ENCODE peak calls at places on chromosome 17, in eight cellular contexts. Z, C, L, H, K, G, T and D are unnamed samples.

GRCh38 chr17:48586355-48586924 is 3.6 kb downstream of the HOXB3 start:
- DNase-seq in Z (no peak), C (no peak), L (no peak), H (no peak), K (no peak), G (no peak), T (no peak), D (no peak)

GRCh38 chr17:18959071-18959844 is 7.3 kb downstream of the SLC5A10 start:
- DNase-seq in Z (no peak), C (no peak), L (no peak), H (no peak), K (no peak), G (no peak), T (no peak), D (no peak)

GRCh38 chr17:43779145-43780125 is 658 bp upstream of the DUSP3 start:
- DNase-seq in Z (no peak), C (peak), L (no peak), H (no peak), K (no peak), G (no peak), T (no peak), D (peak)

GRCh38 chr17:61749823-61750404 is 113.4 kb downstream of the BRIP1 start:
- DNase-seq in Z (no peak), C (no peak), L (no peak), H (no peak), K (no peak), G (no peak), T (no peak), D (no peak)

GRCh38 chr17:81049973-81050551 is 15.1 kb downstream of the BAIAP2 start:
- DNase-seq in Z (no peak), C (no peak), L (no peak), H (no peak), K (no peak), G (peak), T (peak), D (no peak)

GRCh38 chr17:48047741-48048320 is 328 bp upstream of the NFE2L1 start:
- DNase-seq in Z (peak), C (peak), L (peak), H (peak), K (peak), G (peak), T (peak), D (peak)

GRCh38 chr17:7022791-7023571 is at the start of gene BCL6B:
- DNase-seq in Z (no peak), C (no peak), L (no peak), H (peak), K (no peak), G (peak), T (no peak), D (peak)

GRCh38 chr17:77995146-77995852 is 36.8 kb downstream of the TNRC6C start:
- DNase-seq in Z (no peak), C (no peak), L (no peak), H (peak), K (no peak), G (no peak), T (no peak), D (no peak)

GRCh38 chr17:75088902-75089417 is 1.2 kb downstream of the SLC16A5 start:
- DNase-seq in Z (no peak), C (no peak), L (peak), H (peak), K (no peak), G (no peak), T (no peak), D (no peak)

GRCh38 chr17:42049834-42050359 is 504 bp downstream of the C17orf113 start:
- DNase-seq in Z (no peak), C (no peak), L (no peak), H (no peak), K (no peak), G (no peak), T (no peak), D (no peak)

GRCh38 chr17:31497994-31498826 is 106.7 kb downstream of the RAB11FIP4 start:
- DNase-seq in Z (no peak), C (no peak), L (no peak), H (no peak), K (no peak), G (no peak), T (no peak), D (no peak)

GRCh38 chr17:81866440-81867122 is 4.6 kb downstream of the ARHGDIA start:
- DNase-seq in Z (no peak), C (no peak), L (no peak), H (no peak), K (no peak), G (no peak), T (no peak), D (no peak)

GRCh38 chr17:41917192-41917591 is 1.6 kb downstream of the ACLY start:
- DNase-seq in Z (no peak), C (no peak), L (no peak), H (no peak), K (no peak), G (no peak), T (no peak), D (no peak)

GRCh38 chr17:55527520-55528118 is 16.4 kb upstream of the SMIM36 start:
- DNase-seq in Z (no peak), C (no peak), L (peak), H (peak), K (no peak), G (no peak), T (no peak), D (no peak)

GRCh38 chr17:76497979-76498885 is 3.0 kb downstream of the RHBDF2 start:
- DNase-seq in Z (no peak), C (peak), L (peak), H (peak), K (no peak), G (peak), T (no peak), D (no peak)

GRCh38 chr17:4852504-4853075 is 19.4 kb downstream of the MINK1 start:
- DNase-seq in Z (no peak), C (no peak), L (no peak), H (no peak), K (peak), G (no peak), T (no peak), D (no peak)

GRCh38 chr17:32486091-32486700 is 597 bp upstream of the CDK5R1 start:
- DNase-seq in Z (no peak), C (peak), L (peak), H (peak), K (peak), G (peak), T (no peak), D (no peak)

GRCh38 chr17:81331527-81332043 is 36.5 kb upstream of the SLC38A10 start:
- DNase-seq in Z (no peak), C (no peak), L (no peak), H (no peak), K (no peak), G (peak), T (no peak), D (no peak)

GRCh38 chr17:66915204-66915611 is 49.3 kb upstream of the CACNG4 start:
- DNase-seq in Z (no peak), C (no peak), L (no peak), H (no peak), K (no peak), G (no peak), T (no peak), D (no peak)

GRCh38 chr17:61188081-61188480 is 211.6 kb upstream of the TBX2 start:
- DNase-seq in Z (no peak), C (no peak), L (no peak), H (no peak), K (no peak), G (no peak), T (no peak), D (no peak)

GRCh38 chr17:2598166-2598565 is 4.7 kb downstream of the PAFAH1B1 start:
- DNase-seq in Z (no peak), C (no peak), L (no peak), H (no peak), K (no peak), G (no peak), T (no peak), D (no peak)

GRCh38 chr17:61250335-61250890 is 149.2 kb upstream of the TBX2 start:
- DNase-seq in Z (no peak), C (no peak), L (no peak), H (no peak), K (no peak), G (no peak), T (no peak), D (no peak)

GRCh38 chr17:66576473-66576872 is 258.4 kb upstream of the CACNG5 start:
- DNase-seq in Z (no peak), C (no peak), L (no peak), H (no peak), K (no peak), G (no peak), T (no peak), D (no peak)

GRCh38 chr17:46869296-46869695 is 17.9 kb downstream of the WNT9B start:
- DNase-seq in Z (no peak), C (no peak), L (no peak), H (no peak), K (no peak), G (no peak), T (no peak), D (no peak)

GRCh38 chr17:62033317-62033716 is 31.8 kb downstream of the MED13 start:
- DNase-seq in Z (no peak), C (no peak), L (no peak), H (no peak), K (no peak), G (no peak), T (no peak), D (no peak)

GRCh38 chr17:73643846-73644144 is 450 bp downstream of the SDK2 start:
- DNase-seq in Z (no peak), C (no peak), L (no peak), H (no peak), K (no peak), G (no peak), T (no peak), D (no peak)

GRCh38 chr17:72594248-72594647 is 473.4 kb downstream of the SOX9 start:
- DNase-seq in Z (no peak), C (no peak), L (no peak), H (no peak), K (no peak), G (no peak), T (no peak), D (no peak)

GRCh38 chr17:15463363-15463762 is 4.1 kb downstream of the CDRT4 start:
- DNase-seq in Z (no peak), C (peak), L (peak), H (peak), K (no peak), G (no peak), T (no peak), D (no peak)
- H3K27ac ChIP-seq in Z (no peak), C (peak), L (no peak), H (peak), K (no peak), G (peak), T (peak), D (peak)

GRCh38 chr17:68198931-68199836 is 48.7 kb upstream of the AMZ2 start:
- DNase-seq in Z (no peak), C (no peak), L (no peak), H (no peak), K (peak), G (no peak), T (no peak), D (no peak)

GRCh38 chr17:68197997-68198930 is 49.6 kb upstream of the AMZ2 start:
- DNase-seq in Z (no peak), C (no peak), L (no peak), H (no peak), K (no peak), G (peak), T (no peak), D (no peak)

GRCh38 chr17:68195667-68196393 is 52.0 kb upstream of the AMZ2 start:
- DNase-seq in Z (no peak), C (no peak), L (no peak), H (no peak), K (no peak), G (no peak), T (no peak), D (peak)

GRCh38 chr17:68196394-68197090 is 51.3 kb upstream of the AMZ2 start:
- DNase-seq in Z (no peak), C (no peak), L (no peak), H (no peak), K (no peak), G (no peak), T (no peak), D (no peak)

DNA sequence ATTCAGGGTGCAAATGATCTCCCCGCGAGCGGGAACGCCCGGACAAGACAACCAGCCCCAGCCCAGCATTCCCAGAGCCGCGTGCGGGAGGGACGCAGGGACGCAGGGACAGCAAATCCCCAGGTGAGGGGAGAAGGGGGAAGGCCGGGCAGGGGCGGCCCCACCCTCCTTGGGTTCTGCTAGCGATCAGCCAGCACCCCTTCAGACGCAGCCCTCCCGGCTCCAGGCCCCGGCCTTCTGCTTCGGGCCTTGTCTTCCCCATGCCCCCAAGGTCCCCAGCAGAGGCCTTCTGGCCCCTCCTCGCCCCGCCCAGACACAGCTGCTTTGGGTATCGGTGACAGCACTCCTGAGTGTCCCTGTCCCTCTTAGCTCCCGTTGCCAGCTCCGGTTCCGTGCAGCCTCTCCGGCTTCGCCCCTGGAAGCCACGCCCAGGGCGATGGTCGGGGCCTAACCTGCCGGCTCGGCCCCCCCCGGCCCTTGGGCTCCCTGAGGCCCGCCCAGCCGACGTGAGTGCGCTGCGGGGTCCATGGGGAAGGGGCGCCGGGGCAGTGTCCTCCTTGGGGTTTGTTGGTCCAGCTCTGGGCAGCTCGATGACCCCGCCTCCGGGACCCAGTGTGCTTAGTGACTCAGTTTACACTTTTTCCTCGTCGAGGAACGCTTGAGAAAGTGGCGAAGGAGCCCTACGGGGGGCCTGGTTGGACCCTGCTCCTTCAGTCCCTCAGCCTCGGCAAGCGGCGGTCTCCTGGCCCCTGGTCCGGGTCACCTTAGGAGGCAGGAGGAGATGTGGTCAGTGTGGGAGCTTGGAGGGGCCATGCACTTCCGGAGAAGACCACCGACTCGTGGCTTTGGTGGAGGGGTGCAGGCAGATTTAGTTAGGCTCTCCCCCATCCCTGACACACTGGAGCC is 50.5 kb upstream of the AMZ2 start:
- DNase-seq in Z (no peak), C (no peak), L (no peak), H (no peak), K (no peak), G (no peak), T (no peak), D (no peak)
- H3K4me3 ChIP-seq in Z (peak), C (no peak), L (no peak), H (peak), K (peak), G (peak), T (peak), D (peak)

DNA sequence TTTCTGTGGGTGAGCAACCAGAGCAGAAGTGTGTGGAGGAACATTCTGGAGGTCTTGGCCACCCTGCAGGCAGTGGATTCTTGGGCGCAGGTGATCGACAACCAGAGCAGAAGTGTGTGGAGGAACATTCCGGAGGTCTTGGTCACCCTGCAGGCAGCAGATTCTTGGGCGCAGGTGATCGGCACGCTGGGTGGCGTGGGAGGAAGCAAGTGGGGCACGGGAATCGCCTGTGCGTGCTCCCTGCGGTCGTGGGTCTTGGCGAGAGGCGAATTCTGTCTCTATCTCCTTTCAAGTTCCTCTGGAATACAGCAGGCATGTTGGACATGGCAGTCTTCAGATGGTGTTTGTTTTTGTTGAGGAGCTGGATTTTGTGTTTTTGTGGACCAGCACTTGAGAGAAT is 30.7 kb upstream of the ZNF750 start:
- DNase-seq in Z (no peak), C (no peak), L (no peak), H (no peak), K (no peak), G (no peak), T (no peak), D (no peak)
- H3K27ac ChIP-seq in Z (no peak), C (no peak), L (no peak), H (peak), K (no peak), G (no peak), T (peak), D (no peak)

GRCh38 chr17:50152736-50153135 is 2.3 kb upstream of the PPP1R9B start:
- DNase-seq in Z (no peak), C (no peak), L (no peak), H (no peak), K (no peak), G (no peak), T (no peak), D (no peak)
- H3K4me3 ChIP-seq in Z (no peak), C (no peak), L (no peak), H (peak), K (no peak), G (no peak), T (no peak), D (no peak)

DNA sequence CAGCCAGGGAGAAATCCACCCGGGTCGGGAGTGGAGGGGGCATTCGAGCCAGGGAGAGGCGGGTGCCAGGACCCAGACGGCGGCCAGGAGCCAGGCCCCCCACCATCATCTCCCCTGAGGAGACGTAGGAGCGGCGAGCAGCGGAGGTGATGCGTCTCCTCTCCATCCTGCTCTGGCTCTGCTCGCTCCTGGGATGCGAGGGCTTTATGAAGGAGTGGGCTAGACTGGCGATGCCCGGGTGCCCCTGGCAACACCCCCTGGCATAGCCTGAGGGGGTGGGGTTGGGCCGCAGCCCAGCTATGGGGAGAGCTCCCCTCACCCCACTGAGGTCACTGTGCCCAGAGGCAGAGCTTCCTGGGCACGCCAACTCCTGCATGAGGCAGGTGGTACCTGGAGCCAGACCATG is at the start of gene GFAP:
- DNase-seq in Z (no peak), C (no peak), L (no peak), H (no peak), K (no peak), G (no peak), T (no peak), D (peak)
- H3K27ac ChIP-seq in Z (no peak), C (peak), L (no peak), H (peak), K (no peak), G (no peak), T (peak), D (peak)

GRCh38 chr17:64071111-64071510 is 50.7 kb upstream of the ICAM2 start:
- DNase-seq in Z (no peak), C (no peak), L (no peak), H (no peak), K (no peak), G (no peak), T (no peak), D (no peak)

GRCh38 chr17:64066709-64067108 is 46.3 kb upstream of the ICAM2 start:
- DNase-seq in Z (peak), C (no peak), L (no peak), H (no peak), K (peak), G (no peak), T (no peak), D (no peak)

GRCh38 chr17:64067642-64068041 is 47.2 kb upstream of the ICAM2 start:
- DNase-seq in Z (no peak), C (no peak), L (no peak), H (no peak), K (no peak), G (no peak), T (no peak), D (no peak)

GRCh38 chr17:64069143-64069542 is 48.7 kb upstream of the ICAM2 start:
- DNase-seq in Z (no peak), C (no peak), L (no peak), H (no peak), K (no peak), G (no peak), T (no peak), D (no peak)

DNA sequence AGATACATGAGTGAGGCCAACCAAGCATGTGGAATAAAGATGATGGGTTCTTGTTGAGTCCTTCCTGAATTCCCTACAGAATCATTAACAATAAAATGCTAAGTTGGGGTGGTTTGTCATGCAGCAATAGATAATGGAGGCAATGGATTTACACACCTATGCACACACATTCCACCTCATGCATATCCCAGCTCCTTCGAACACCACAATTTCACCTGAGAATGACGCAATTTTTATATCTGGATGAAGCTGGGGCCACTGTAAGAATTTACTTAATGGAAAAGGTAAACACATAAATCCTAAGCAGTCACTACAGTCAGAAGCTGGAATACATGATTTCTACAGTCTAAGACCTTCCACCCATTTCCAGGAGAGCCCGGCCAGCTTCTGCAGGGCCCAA is 49.8 kb upstream of the ICAM2 start:
- DNase-seq in Z (no peak), C (no peak), L (no peak), H (no peak), K (no peak), G (no peak), T (no peak), D (no peak)
- H3K4me3 ChIP-seq in Z (no peak), C (no peak), L (no peak), H (no peak), K (no peak), G (no peak), T (no peak), D (no peak)

DNA sequence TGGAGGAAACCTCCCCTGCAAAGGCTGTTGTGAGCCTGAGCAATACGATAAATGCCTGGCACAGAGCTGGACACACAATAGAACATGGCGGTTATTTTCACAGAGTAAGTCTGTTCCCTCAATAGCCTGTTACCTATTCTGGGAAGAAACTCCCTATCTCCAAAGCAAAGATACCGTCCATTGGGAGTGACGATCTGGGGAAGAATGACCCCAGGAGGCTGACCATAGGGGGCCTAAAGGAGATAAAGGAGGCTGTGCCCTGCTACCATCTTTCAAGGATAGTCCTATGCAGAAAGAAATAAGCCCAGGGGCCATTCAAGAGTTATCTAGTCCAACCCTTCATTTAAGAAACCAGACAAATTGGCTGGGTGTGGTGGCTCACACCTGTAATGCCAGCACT is 4.1 kb upstream of the AXIN2 start:
- DNase-seq in Z (no peak), C (no peak), L (no peak), H (no peak), K (no peak), G (no peak), T (no peak), D (no peak)
- H3K27ac ChIP-seq in Z (no peak), C (peak), L (no peak), H (no peak), K (no peak), G (no peak), T (no peak), D (no peak)

GRCh38 chr17:13920413-13920812 is 148.9 kb upstream of the COX10 start:
- DNase-seq in Z (no peak), C (no peak), L (no peak), H (no peak), K (no peak), G (no peak), T (no peak), D (no peak)

GRCh38 chr17:13917635-13918034 is 151.7 kb upstream of the COX10 start:
- DNase-seq in Z (no peak), C (no peak), L (no peak), H (no peak), K (no peak), G (no peak), T (no peak), D (no peak)

GRCh38 chr17:13921841-13922776 is 147.2 kb upstream of the COX10 start:
- DNase-seq in Z (no peak), C (no peak), L (no peak), H (no peak), K (no peak), G (no peak), T (no peak), D (no peak)

GRCh38 chr17:13919818-13920217 is 149.5 kb upstream of the COX10 start:
- DNase-seq in Z (no peak), C (no peak), L (no peak), H (no peak), K (no peak), G (no peak), T (no peak), D (no peak)

GRCh38 chr17:13918247-13918646 is 151.1 kb upstream of the COX10 start:
- DNase-seq in Z (no peak), C (no peak), L (no peak), H (no peak), K (no peak), G (no peak), T (no peak), D (no peak)
- H3K4me3 ChIP-seq in Z (no peak), C (no peak), L (no peak), H (no peak), K (no peak), G (no peak), T (no peak), D (no peak)